ENCODE peak calls at places on chromosomes 11 and 22, in ten cellular contexts. S, P, E, R, B, K, T, H, A and F are unnamed samples.

GRCh38 chr11:16280256-16280682 is 76.1 kb downstream of the SOX6 start:
- DNase-seq in S (no peak), P (no peak), E (no peak), R (no peak), B (no peak), K (peak), T (no peak), H (no peak), A (peak), F (no peak)

GRCh38 chr22:37282385-37282677 is at the start of gene CYTH4:
- DNase-seq in S (peak), P (peak), E (peak), R (no peak), B (peak), K (no peak), T (no peak), H (peak), A (no peak), F (peak)

GRCh38 chr11:1391165-1392010 is 1.7 kb downstream of the BRSK2 start:
- DNase-seq in S (no peak), P (no peak), E (no peak), R (no peak), B (no peak), K (peak), T (no peak), H (no peak), A (peak), F (no peak)

GRCh38 chr11:123111465-123111864 is 49.5 kb upstream of the HSPA8 start:
- DNase-seq in S (no peak), P (no peak), E (no peak), R (no peak), B (no peak), K (no peak), T (no peak), H (no peak), A (peak), F (no peak)

GRCh38 chr11:118441770-118442169 is 5.5 kb downstream of the KMT2A start:
- DNase-seq in S (no peak), P (no peak), E (no peak), R (no peak), B (peak), K (no peak), T (no peak), H (no peak), A (no peak), F (no peak)

GRCh38 chr22:40051322-40051721 is 56.6 kb downstream of the FAM83F start:
- DNase-seq in S (no peak), P (no peak), E (no peak), R (no peak), B (no peak), K (no peak), T (no peak), H (no peak), A (no peak), F (no peak)

GRCh38 chr22:20212754-20213699 is 55.1 kb downstream of the RTN4R start:
- DNase-seq in S (no peak), P (no peak), E (no peak), R (no peak), B (no peak), K (no peak), T (no peak), H (no peak), A (no peak), F (no peak)

GRCh38 chr11:86091566-86091965 is 22.7 kb upstream of the PICALM start:
- DNase-seq in S (no peak), P (no peak), E (no peak), R (no peak), B (no peak), K (no peak), T (peak), H (no peak), A (no peak), F (no peak)

GRCh38 chr11:69702239-69702668 is 1.6 kb downstream of the FGF19 start:
- DNase-seq in S (no peak), P (no peak), E (no peak), R (no peak), B (no peak), K (no peak), T (no peak), H (no peak), A (no peak), F (no peak)

GRCh38 chr11:70826541-70826943 is 425.8 kb downstream of the SHANK2 start:
- DNase-seq in S (no peak), P (no peak), E (no peak), R (no peak), B (no peak), K (peak), T (no peak), H (no peak), A (peak), F (no peak)

GRCh38 chr11:29914203-29914930 is 102.5 kb downstream of the KCNA4 start:
- DNase-seq in S (no peak), P (no peak), E (no peak), R (no peak), B (no peak), K (no peak), T (no peak), H (no peak), A (no peak), F (no peak)

GRCh38 chr11:77126861-77127673 is 979 bp upstream of the MYO7A start:
- DNase-seq in S (peak), P (peak), E (peak), R (no peak), B (peak), K (peak), T (no peak), H (peak), A (no peak), F (peak)

GRCh38 chr11:112367453-112367852 is 106.8 kb upstream of the PLET1 start:
- DNase-seq in S (no peak), P (no peak), E (no peak), R (no peak), B (no peak), K (no peak), T (no peak), H (no peak), A (no peak), F (no peak)

GRCh38 chr11:65554057-65554818 is 3.9 kb downstream of the LTBP3 start:
- DNase-seq in S (no peak), P (no peak), E (no peak), R (no peak), B (no peak), K (peak), T (no peak), H (no peak), A (no peak), F (no peak)